ENCODE peak calls at places on chromosomes 4 and X, in seven cellular contexts. B, N, M, R, T, Z and Y are unnamed samples.

GRCh38 chr4:47413515-47413914 is 50.0 kb downstream of the COMMD8 start:
- DNase-seq in B (no peak), N (no peak), M (no peak), R (peak), T (no peak), Z (no peak), Y (no peak)

GRCh38 chrX:15349046-15349445 is 13.7 kb upstream of the PIGA start:
- DNase-seq in B (no peak), N (no peak), M (peak), R (peak), T (no peak), Z (no peak), Y (no peak)

GRCh38 chr4:28686618-28687017 is 1826.0 kb downstream of the STIM2 start:
- DNase-seq in B (no peak), N (no peak), M (no peak), R (peak), T (peak), Z (no peak), Y (no peak)

GRCh38 chr4:95729596-95729995 is 110.3 kb upstream of the PDHA2 start:
- DNase-seq in B (no peak), N (no peak), M (no peak), R (no peak), T (no peak), Z (no peak), Y (no peak)

GRCh38 chr4:48939785-48940184 is 33.2 kb upstream of the OCIAD2 start:
- DNase-seq in B (no peak), N (no peak), M (no peak), R (peak), T (no peak), Z (no peak), Y (no peak)

GRCh38 chrX:153828723-153829548 is 1.4 kb downstream of the PDZD4 start:
- DNase-seq in B (no peak), N (no peak), M (no peak), R (no peak), T (no peak), Z (no peak), Y (no peak)

GRCh38 chr4:68575081-68575480 is 1.0 kb downstream of the UGT2B17 start:
- DNase-seq in B (no peak), N (no peak), M (no peak), R (no peak), T (no peak), Z (no peak), Y (no peak)

GRCh38 chr4:126777649-126778048 is 855.1 kb upstream of the INTU start:
- DNase-seq in B (no peak), N (no peak), M (no peak), R (no peak), T (no peak), Z (no peak), Y (no peak)

GRCh38 chrX:155874571-155875244 is 6.4 kb upstream of the VAMP7 start:
- DNase-seq in B (no peak), N (no peak), M (no peak), R (no peak), T (no peak), Z (no peak), Y (no peak)

GRCh38 chr4:84481879-84482245 is 17.2 kb downstream of the NKX6-1 start:
- DNase-seq in B (no peak), N (no peak), M (no peak), R (no peak), T (no peak), Z (no peak), Y (no peak)

GRCh38 chr4:7201351-7202305 is 9.3 kb downstream of the SORCS2 start:
- DNase-seq in B (no peak), N (no peak), M (no peak), R (no peak), T (no peak), Z (no peak), Y (no peak)